ENCODE peak calls at places on chromosomes 11 and 22, in five cellular contexts. U, B, D, Z and J are unnamed samples.
A peak's percentile ranks its signal among the peaks of the same experiment; 100 is the strongest.

GRCh38 chr11:64034411-64034811 is 1.3 kb upstream of the FLRT1 start:
- DNase-seq in U (no peak), B (no peak), D (no peak), Z (no peak), J (no peak)

GRCh38 chr11:115672999-115673411 is 168.8 kb upstream of the CADM1 start:
- DNase-seq in U (no peak), B (no peak), D (peak; percentile 42), Z (no peak), J (no peak)

GRCh38 chr11:58070585-58070984 is 39.8 kb downstream of the OR6Q1 start:
- DNase-seq in U (no peak), B (no peak), D (no peak), Z (no peak), J (no peak)

GRCh38 chr22:36258750-36259619 is 6.1 kb downstream of the APOL1 start:
- DNase-seq in U (no peak), B (no peak), D (peak; percentile 72), Z (no peak), J (peak; percentile 71)

GRCh38 chr11:31214337-31214736 is 155.2 kb downstream of the DCDC1 start:
- DNase-seq in U (no peak), B (no peak), D (no peak), Z (no peak), J (no peak)

GRCh38 chr11:43943357-43943930 is 1.0 kb downstream of the C11orf96 start:
- DNase-seq in U (no peak), B (no peak), D (no peak), Z (no peak), J (no peak)

GRCh38 chr11:86211619-86212018 is 32.9 kb upstream of the EED start:
- DNase-seq in U (no peak), B (peak; percentile 26), D (no peak), Z (no peak), J (no peak)

GRCh38 chr22:37187891-37188761 is at the start of gene C1QTNF6:
- DNase-seq in U (no peak), B (peak; percentile 52), D (no peak), Z (no peak), J (peak; percentile 45)

GRCh38 chr22:36819112-36819511 is 2.3 kb upstream of the PVALB start:
- DNase-seq in U (no peak), B (no peak), D (no peak), Z (no peak), J (no peak)

GRCh38 chr11:123253909-123254308 is 58.9 kb upstream of the CLMP start:
- DNase-seq in U (no peak), B (no peak), D (no peak), Z (no peak), J (no peak)

GRCh38 chr11:106697058-106697457 is 321.2 kb downstream of the GUCY1A2 start:
- DNase-seq in U (no peak), B (peak; percentile 25), D (no peak), Z (no peak), J (no peak)

GRCh38 chr11:2662024-2662312 is 37.8 kb downstream of the KCNQ1OT1 start:
- DNase-seq in U (no peak), B (no peak), D (peak; percentile 10), Z (no peak), J (no peak)

GRCh38 chr11:2663915-2664314 is 35.9 kb downstream of the KCNQ1OT1 start:
- DNase-seq in U (no peak), B (no peak), D (peak; percentile 10), Z (no peak), J (no peak)

GRCh38 chr11:2663506-2663905 is 36.3 kb downstream of the KCNQ1OT1 start:
- DNase-seq in U (no peak), B (no peak), D (peak; percentile 15), Z (no peak), J (no peak)

GRCh38 chr11:2661173-2662023 is 38.4 kb downstream of the KCNQ1OT1 start:
- DNase-seq in U (no peak), B (no peak), D (peak; percentile 9), Z (no peak), J (no peak)

GRCh38 chr11:2662430-2663299 is 37.1 kb downstream of the KCNQ1OT1 start:
- DNase-seq in U (no peak), B (no peak), D (peak; percentile 16), Z (no peak), J (no peak)
- H3K9me3 ChIP-seq in U (peaks cover 27% of the 10 kb centered on the region), B (peaks cover 23% of the 10 kb centered on the region), D (peaks cover 23% of the 10 kb centered on the region), Z (peaks cover 17% of the 10 kb centered on the region), J (peaks cover 24% of the 10 kb centered on the region)

GRCh38 chr11:111402411-111402810 is 23.3 kb upstream of the POU2AF1 start:
- DNase-seq in U (no peak), B (no peak), D (no peak), Z (no peak), J (no peak)
- H3K4me1 ChIP-seq in U (no peaks in the 10 kb centered on the region), B (no peaks in the 10 kb centered on the region), D (no peaks in the 10 kb centered on the region), Z (no peaks in the 10 kb centered on the region), J (no peaks in the 10 kb centered on the region)

DNA sequence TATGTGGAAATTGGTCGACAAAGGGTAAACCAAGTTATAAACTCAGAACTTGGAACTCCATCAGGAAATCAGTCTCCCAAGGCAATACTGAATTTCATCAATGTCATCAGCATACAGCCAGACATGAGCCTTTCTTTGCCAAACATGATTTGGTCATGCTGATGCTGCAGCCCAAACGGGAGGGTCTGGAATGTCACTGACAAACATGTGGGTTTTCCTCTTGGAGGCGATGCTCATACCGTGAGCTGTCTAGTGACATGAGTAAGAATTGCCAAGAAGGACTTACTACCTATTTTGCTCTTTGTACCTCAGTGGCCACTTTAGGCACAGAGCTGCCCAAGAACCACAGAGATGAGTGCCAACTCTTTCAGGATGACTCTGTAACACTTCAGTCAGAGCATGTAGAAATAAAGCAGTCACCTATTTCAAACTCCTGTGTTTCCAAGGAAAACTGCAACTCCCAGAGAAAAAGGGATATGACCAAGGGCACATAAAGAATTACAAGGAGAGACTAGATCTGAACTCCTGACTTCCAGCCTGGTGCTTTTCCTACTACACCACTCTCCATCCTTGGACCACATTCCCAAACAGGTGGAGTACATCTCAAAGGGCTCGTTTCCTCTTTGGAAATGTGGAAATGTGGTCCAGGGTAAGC is 24.3 kb upstream of the MRGPRX2 start:
- DNase-seq in U (no peak), B (no peak), D (no peak), Z (no peak), J (no peak)
- H3K4me3 ChIP-seq in U (no peak overlapping the region), B (no peak overlapping the region), D (no peak overlapping the region), Z (no peak overlapping the region), J (no peak overlapping the region)

GRCh38 chr22:47784991-47785390 is 1022.5 kb downstream of the TBC1D22A start:
- DNase-seq in U (no peak), B (no peak), D (no peak), Z (no peak), J (no peak)

GRCh38 chr22:47784367-47784983 is 1022.0 kb downstream of the TBC1D22A start:
- DNase-seq in U (no peak), B (no peak), D (no peak), Z (no peak), J (no peak)

GRCh38 chr22:47787501-47788227 is 1025.2 kb downstream of the TBC1D22A start:
- DNase-seq in U (no peak), B (no peak), D (no peak), Z (no peak), J (no peak)

GRCh38 chr22:47786650-47787290 is 1024.3 kb downstream of the TBC1D22A start:
- DNase-seq in U (no peak), B (no peak), D (no peak), Z (no peak), J (no peak)

GRCh38 chr22:47788461-47788860 is 1026.0 kb downstream of the TBC1D22A start:
- DNase-seq in U (no peak), B (no peak), D (no peak), Z (no peak), J (no peak)
- H3K9me3 ChIP-seq in U (no peaks in the 10 kb centered on the region), B (peaks cover 37% of the 10 kb centered on the region), D (peaks cover 9% of the 10 kb centered on the region), Z (peaks cover 5% of the 10 kb centered on the region), J (no peaks in the 10 kb centered on the region)

DNA sequence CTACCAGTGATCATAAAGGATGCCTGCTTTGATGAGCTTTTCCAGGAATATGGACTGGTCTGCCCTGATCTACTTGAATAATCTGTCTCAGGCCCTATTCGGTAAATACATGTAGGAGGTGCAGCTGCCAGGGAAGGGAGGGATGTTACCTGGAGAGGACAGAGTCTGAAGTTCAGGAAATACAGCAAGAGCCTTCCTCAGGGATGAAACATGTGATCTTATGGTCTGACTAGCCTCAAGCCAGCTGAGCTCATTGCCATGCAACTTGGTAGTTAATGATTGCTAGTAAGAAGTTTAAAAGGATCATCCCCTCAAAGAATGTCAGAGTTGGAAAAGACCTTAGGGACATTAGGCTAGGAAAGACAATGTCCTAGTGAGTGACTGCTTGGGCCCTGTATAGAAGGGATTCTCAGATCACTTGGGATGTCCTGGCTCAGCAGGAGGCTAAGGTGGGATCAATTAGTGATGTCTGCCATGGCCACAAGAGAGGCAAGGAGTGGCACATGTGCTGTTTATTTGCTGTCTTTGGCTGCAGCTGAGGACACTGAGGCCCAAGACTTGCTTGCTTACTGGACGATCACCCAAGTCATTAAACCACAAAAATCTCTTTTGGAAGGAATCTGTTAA is 18.5 kb downstream of the PTPRJ start:
- DNase-seq in U (no peak), B (no peak), D (no peak), Z (no peak), J (no peak)
- H3K4me1 ChIP-seq in U (peaks cover 65% of the 10 kb centered on the region), B (no peaks in the 10 kb centered on the region), D (peaks cover 20% of the 10 kb centered on the region), Z (peaks cover 4% of the 10 kb centered on the region), J (peaks cover 22% of the 10 kb centered on the region)